ENCODE peak calls at places on chromosomes 11 and 22, in four cellular contexts. R, Y, B and F are unnamed samples. For H3K27me3, H3K9me2 and H3K4me1, the result is how much of the 10 kb centered on the place peaks cover.

GRCh38 chr11:66221726-66222236 is 46.7 kb upstream of the RAB1B start:
- DNase-seq in R (peak), Y (no peak), B (no peak), F (peak)

GRCh38 chr11:116518141-116518540 is 254.6 kb downstream of the BUD13 start:
- DNase-seq in R (no peak), Y (no peak), B (no peak), F (no peak)

GRCh38 chr22:32764330-32765116 is 37.0 kb upstream of the TIMP3 start:
- DNase-seq in R (no peak), Y (no peak), B (peak), F (no peak)

GRCh38 chr11:132049205-132049604 is 678.8 kb downstream of the NTM start:
- DNase-seq in R (no peak), Y (no peak), B (no peak), F (no peak)

GRCh38 chr11:132982769-132983168 is 549.5 kb downstream of the OPCML start:
- DNase-seq in R (no peak), Y (no peak), B (peak), F (no peak)

GRCh38 chr22:38299001-38299651 is 18.1 kb downstream of the CSNK1E start:
- DNase-seq in R (peak), Y (no peak), B (no peak), F (no peak)

GRCh38 chr11:64234840-64235379 is 526 bp downstream of the VEGFB start:
- DNase-seq in R (peak), Y (peak), B (peak), F (peak)

GRCh38 chr22:49147617-49148175 is 680.0 kb downstream of the BRD1 start:
- DNase-seq in R (no peak), Y (no peak), B (no peak), F (no peak)

GRCh38 chr11:4048340-4048739 is 46.3 kb upstream of the RRM1 start:
- DNase-seq in R (no peak), Y (no peak), B (no peak), F (no peak)

GRCh38 chr11:95404370-95404769 is 173.4 kb upstream of the SESN3 start:
- DNase-seq in R (no peak), Y (no peak), B (no peak), F (no peak)

GRCh38 chr22:17303840-17304779 is 65.2 kb upstream of the CECR2 start:
- DNase-seq in R (no peak), Y (no peak), B (no peak), F (no peak)

GRCh38 chr11:60844045-60844869 is 2.3 kb downstream of the CCDC86 start:
- DNase-seq in R (peak), Y (no peak), B (no peak), F (no peak)

GRCh38 chr11:96054870-96055705 is 131.2 kb upstream of the MTMR2 start:
- DNase-seq in R (peak), Y (peak), B (peak), F (peak)

GRCh38 chr11:123577081-123577598 is 77.3 kb downstream of the SCN3B start:
- DNase-seq in R (peak), Y (peak), B (peak), F (peak)

GRCh38 chr22:38954414-38955043 is 2.9 kb upstream of the APOBEC3A start:
- DNase-seq in R (no peak), Y (no peak), B (no peak), F (no peak)

GRCh38 chr11:86955111-86955673 is at the start of gene FZD4:
- DNase-seq in R (peak), Y (peak), B (peak), F (peak)

GRCh38 chr11:60937144-60937527 is 12.9 kb downstream of the TMEM132A start:
- DNase-seq in R (no peak), Y (no peak), B (no peak), F (no peak)

GRCh38 chr11:114132427-114132826 is 72.9 kb downstream of the ZBTB16 start:
- DNase-seq in R (no peak), Y (no peak), B (no peak), F (no peak)

GRCh38 chr11:120376547-120377182 is 40.5 kb downstream of the ARHGEF12 start:
- DNase-seq in R (no peak), Y (no peak), B (no peak), F (no peak)

GRCh38 chr11:67392182-67392715 is 463 bp downstream of the RAD9A start:
- DNase-seq in R (peak), Y (no peak), B (no peak), F (no peak)

GRCh38 chr22:35231585-35232084 is 25.7 kb upstream of the HMGXB4 start:
- DNase-seq in R (peak), Y (peak), B (peak), F (peak)

GRCh38 chr11:18789942-18790341 is 1.7 kb downstream of the PTPN5 start:
- DNase-seq in R (no peak), Y (no peak), B (no peak), F (no peak)

GRCh38 chr11:18792066-18792591 is 531 bp upstream of the PTPN5 start:
- DNase-seq in R (no peak), Y (no peak), B (peak), F (no peak)

GRCh38 chr11:18790820-18791174 is 801 bp downstream of the PTPN5 start:
- DNase-seq in R (no peak), Y (no peak), B (no peak), F (no peak)

GRCh38 chr11:18792827-18793226 is 1.2 kb upstream of the PTPN5 start:
- DNase-seq in R (no peak), Y (no peak), B (no peak), F (no peak)

GRCh38 chr11:18791175-18792065 is at the start of gene PTPN5:
- DNase-seq in R (no peak), Y (peak), B (peak), F (no peak)
- H3K27me3 ChIP-seq in R (under half), Y (under half), B (half or more), F (under half)

GRCh38 chr11:44246726-44247125 is 63.2 kb downstream of the ALX4 start:
- DNase-seq in R (no peak), Y (no peak), B (no peak), F (no peak)

GRCh38 chr11:44248109-44248508 is 61.8 kb downstream of the ALX4 start:
- DNase-seq in R (no peak), Y (no peak), B (no peak), F (no peak)

GRCh38 chr11:44247508-44247907 is 62.4 kb downstream of the ALX4 start:
- DNase-seq in R (no peak), Y (no peak), B (no peak), F (no peak)

GRCh38 chr11:44252999-44253602 is 56.8 kb downstream of the ALX4 start:
- DNase-seq in R (no peak), Y (no peak), B (no peak), F (no peak)

DNA sequence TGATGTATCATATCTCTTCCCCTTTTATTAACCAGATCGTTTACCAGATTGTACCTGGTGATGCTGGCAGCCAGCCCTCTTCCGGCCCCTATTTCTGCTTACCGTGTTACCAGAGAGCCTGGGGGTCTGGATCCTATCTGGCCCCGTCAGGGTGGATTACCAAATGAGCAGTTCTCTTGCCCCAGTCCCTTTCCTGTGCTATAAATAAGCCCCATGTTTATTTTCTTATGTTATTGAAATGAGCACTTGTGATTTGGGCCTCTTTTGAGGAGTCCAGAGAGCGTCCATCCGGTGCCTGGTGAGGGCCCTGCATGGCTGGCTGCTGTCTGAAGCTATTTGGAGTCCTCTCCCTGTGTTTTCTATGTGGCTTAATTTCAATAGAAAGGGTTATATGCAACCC is 59.5 kb downstream of the ALX4 start:
- DNase-seq in R (no peak), Y (no peak), B (no peak), F (no peak)
- H3K9me2 ChIP-seq in R (under half), Y (under half), B (under half), F (under half)

GRCh38 chr11:129828301-129828836 is 12.7 kb downstream of the TMEM45B start:
- DNase-seq in R (peak), Y (no peak), B (no peak), F (no peak)
- H3K4me1 ChIP-seq in R (half or more), Y (under half), B (under half), F (under half)

GRCh38 chr22:22043296-22044078 is 60.9 kb upstream of the TOP3B start:
- DNase-seq in R (no peak), Y (no peak), B (no peak), F (peak)
- H3K27me3 ChIP-seq in R (under half), Y (under half), B (half or more), F (under half)

DNA sequence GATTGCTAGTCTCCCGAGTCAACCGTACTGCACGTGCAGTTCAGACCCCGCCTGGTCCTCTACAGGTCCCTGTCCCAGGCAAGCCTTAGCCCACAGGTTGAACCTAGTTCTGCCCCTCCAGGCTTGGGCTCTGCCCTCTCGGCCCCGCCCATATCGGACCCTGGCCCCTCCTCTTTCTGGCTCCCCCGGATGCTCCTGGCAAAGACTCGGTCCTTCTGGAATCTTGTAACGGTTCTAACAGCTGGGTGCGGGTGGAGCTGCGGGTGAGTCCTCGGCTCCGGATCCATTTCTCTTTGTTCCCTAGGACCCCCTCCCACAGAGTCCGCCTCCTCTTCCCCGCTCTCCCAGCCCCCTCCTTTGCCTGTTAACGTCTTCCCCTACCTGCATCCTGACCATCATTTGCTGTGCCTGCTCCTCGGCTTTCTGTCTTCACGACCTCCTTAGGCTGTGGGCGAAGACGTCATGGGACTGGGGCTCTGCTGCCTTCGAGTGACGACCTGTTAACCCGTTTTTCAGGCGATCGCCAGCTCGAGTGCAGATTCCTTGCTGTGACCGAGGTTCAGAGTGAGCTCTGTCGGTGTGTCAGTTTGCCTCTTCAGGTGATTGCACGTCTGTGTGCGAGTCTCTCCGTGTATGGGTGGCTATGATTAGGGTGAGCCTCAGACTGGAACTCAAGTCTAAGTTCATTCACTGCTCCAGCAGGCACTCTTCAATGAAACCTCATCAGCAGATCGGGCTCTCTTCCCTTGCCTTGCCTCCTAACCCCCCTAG is at the start of gene DNHD1:
- DNase-seq in R (no peak), Y (no peak), B (peak), F (no peak)
- H3K9me2 ChIP-seq in R (under half), Y (under half), B (under half), F (under half)

GRCh38 chr22:29914991-29915390 is 32.0 kb downstream of the MTMR3 start:
- DNase-seq in R (no peak), Y (no peak), B (no peak), F (no peak)

GRCh38 chr22:29917052-29917902 is 34.3 kb downstream of the MTMR3 start:
- DNase-seq in R (no peak), Y (no peak), B (peak), F (no peak)

GRCh38 chr22:29912605-29913398 is 29.8 kb downstream of the MTMR3 start:
- DNase-seq in R (peak), Y (no peak), B (no peak), F (no peak)

GRCh38 chr22:29914165-29914564 is 31.2 kb downstream of the MTMR3 start:
- DNase-seq in R (peak), Y (peak), B (peak), F (no peak)

GRCh38 chr22:29916007-29916544 is 33.1 kb downstream of the MTMR3 start:
- DNase-seq in R (no peak), Y (no peak), B (no peak), F (no peak)
- H3K4me1 ChIP-seq in R (under half), Y (under half), B (under half), F (under half)